ENCODE peak calls at places on chromosomes 16 and 17, in six cellular contexts. W is body of pancreas, P is tibial artery, J is A549, T is psoas muscle, M is HL-60. E is an unnamed sample.

GRCh38 chr17:7383742-7384488 is 3.0 kb downstream of the TNK1 start:
- DNase-seq in W (no peak), P (no peak), J (no peak), T (peak; percentile 60), M (no peak), E (no peak)

GRCh38 chr17:74474043-74474792 is 7.8 kb downstream of the CD300A start:
- DNase-seq in W (no peak), P (no peak), J (no peak), T (no peak), M (no peak), E (no peak)

GRCh38 chr16:70747703-70748631 is 53.0 kb downstream of the VAC14 start:
- DNase-seq in W (no peak), P (no peak), J (no peak), T (no peak), M (no peak), E (no peak)

GRCh38 chr16:72990003-72990521 is 57.9 kb downstream of the ZFHX3 start:
- DNase-seq in W (peak; percentile 60), P (peak; percentile 94), J (peak; percentile 40), T (peak; percentile 95), M (no peak), E (peak; percentile 93)

GRCh38 chr16:89880477-89881367 is 7.3 kb downstream of the TCF25 start:
- DNase-seq in W (no peak), P (no peak), J (no peak), T (no peak), M (no peak), E (no peak)

GRCh38 chr17:78817123-78817522 is 23.5 kb downstream of the USP36 start:
- DNase-seq in W (peak; percentile 19), P (no peak), J (no peak), T (peak; percentile 24), M (no peak), E (no peak)

GRCh38 chr16:945271-946047 is 25.3 kb downstream of the LMF1 start:
- DNase-seq in W (no peak), P (no peak), J (no peak), T (peak; percentile 5), M (no peak), E (no peak)

GRCh38 chr16:12801511-12802042 is 2.1 kb downstream of the CPPED1 start:
- DNase-seq in W (peak; percentile 45), P (peak; percentile 38), J (no peak), T (no peak), M (peak; percentile 49), E (no peak)

GRCh38 chr17:1231456-1231855 is 38.8 kb upstream of the BHLHA9 start:
- DNase-seq in W (peak; percentile 55), P (peak; percentile 66), J (no peak), T (no peak), M (peak; percentile 28), E (peak; percentile 67)

GRCh38 chr17:65750166-65750565 is 188.7 kb upstream of the AXIN2 start:
- DNase-seq in W (no peak), P (no peak), J (no peak), T (no peak), M (no peak), E (no peak)

GRCh38 chr17:63881935-63882601 is at the start of gene GH2:
- DNase-seq in W (peak; percentile 57), P (no peak), J (peak; percentile 91), T (no peak), M (no peak), E (peak; percentile 60)

GRCh38 chr17:6811520-6811919 is 20.0 kb downstream of the TEKT1 start:
- DNase-seq in W (no peak), P (no peak), J (no peak), T (no peak), M (no peak), E (no peak)

GRCh38 chr16:642189-643049 is 791 bp downstream of the MCRIP2 start:
- DNase-seq in W (peak; percentile 89), P (no peak), J (no peak), T (peak; percentile 85), M (peak; percentile 62), E (no peak)

GRCh38 chr16:2752850-2753522 is 548 bp downstream of the SRRM2 start:
- DNase-seq in W (peak; percentile 88), P (peak; percentile 65), J (peak; percentile 81), T (peak; percentile 95), M (no peak), E (peak; percentile 78)

GRCh38 chr16:50416388-50416787 is 47.6 kb upstream of the BRD7 start:
- DNase-seq in W (no peak), P (no peak), J (no peak), T (no peak), M (no peak), E (no peak)

GRCh38 chr17:51013322-51013721 is 107.3 kb downstream of the SPAG9 start:
- DNase-seq in W (no peak), P (no peak), J (no peak), T (no peak), M (no peak), E (no peak)

GRCh38 chr17:9456265-9456664 is 119.4 kb downstream of the STX8 start:
- DNase-seq in W (no peak), P (no peak), J (no peak), T (no peak), M (no peak), E (no peak)

GRCh38 chr17:28701987-28702751 is 9.5 kb downstream of the PROCA1 start:
- DNase-seq in W (no peak), P (no peak), J (no peak), T (no peak), M (no peak), E (no peak)

GRCh38 chr17:3532106-3532858 is 25.3 kb downstream of the TRPV3 start:
- DNase-seq in W (no peak), P (no peak), J (no peak), T (no peak), M (no peak), E (no peak)

GRCh38 chr17:6496116-6496481 is 51.8 kb downstream of the PIMREG start:
- DNase-seq in W (no peak), P (no peak), J (no peak), T (peak; percentile 29), M (no peak), E (no peak)

GRCh38 chr17:61587807-61588660 is 3.0 kb downstream of the NACA2 start:
- DNase-seq in W (no peak), P (no peak), J (no peak), T (no peak), M (no peak), E (no peak)

GRCh38 chr16:519841-520687 is 7.4 kb upstream of the CAPN15 start:
- DNase-seq in W (no peak), P (no peak), J (no peak), T (no peak), M (no peak), E (no peak)

GRCh38 chr16:73225983-73226382 is 178.1 kb upstream of the ZFHX3 start:
- DNase-seq in W (no peak), P (no peak), J (no peak), T (no peak), M (no peak), E (no peak)

DNA sequence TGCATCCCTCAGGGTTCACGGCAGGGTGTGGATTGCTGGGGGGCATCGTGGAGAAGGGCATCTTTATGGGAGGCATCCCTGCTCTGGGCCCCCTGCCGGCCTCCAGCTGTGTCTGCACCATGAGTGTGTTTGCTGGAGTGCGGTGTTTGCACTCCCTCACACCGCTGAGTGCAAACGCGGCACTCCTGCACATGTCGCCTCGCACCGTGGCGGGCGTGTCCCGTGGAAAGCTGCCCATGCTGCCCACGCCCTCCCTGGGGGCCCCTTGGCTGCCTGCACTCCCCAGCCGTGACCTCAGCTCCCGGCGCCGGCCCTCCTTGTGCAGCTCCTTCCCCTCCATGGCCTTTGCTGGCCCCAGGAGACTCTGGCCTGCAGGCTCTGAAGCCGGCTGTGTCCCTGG is 74.6 kb upstream of the ZNF750 start:
- DNase-seq in W (no peak), P (no peak), J (peak; percentile 54), T (no peak), M (no peak), E (no peak)
- TF ChIP-seq CTCF in W (no peak), P (peak; percentile 46), J (no peak), T (peak; percentile 44), M (no peak), E (peak; percentile 30)

DNA sequence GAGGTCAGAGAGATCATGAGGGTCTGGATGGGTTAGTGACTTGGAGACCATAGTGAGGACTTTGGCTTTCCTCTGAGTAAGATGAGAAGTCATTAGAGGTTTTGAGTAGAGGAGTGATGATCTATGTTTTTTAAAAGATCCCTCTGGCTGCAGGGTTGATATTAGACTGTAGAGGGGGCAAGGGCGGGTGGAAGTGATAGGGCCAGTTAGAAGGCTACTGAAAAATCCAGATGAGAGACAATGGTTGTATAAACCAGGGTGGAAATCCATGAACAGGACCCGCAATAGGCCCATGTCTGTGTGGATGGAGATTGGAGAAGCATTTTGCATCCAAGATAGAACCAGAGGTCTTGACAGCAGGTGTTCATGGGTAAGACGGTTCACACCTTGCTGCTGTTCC is 9.8 kb downstream of the ITGAL start:
- DNase-seq in W (no peak), P (no peak), J (peak; percentile 28), T (no peak), M (no peak), E (no peak)
- TF ChIP-seq CTCF in W (no peak), P (no peak), J (no peak), T (no peak), M (no peak), E (no peak)

GRCh38 chr17:13650096-13650675 is 48.5 kb upstream of the HS3ST3A1 start:
- DNase-seq in W (no peak), P (no peak), J (no peak), T (no peak), M (no peak), E (no peak)

GRCh38 chr17:13646411-13646810 is 44.7 kb upstream of the HS3ST3A1 start:
- DNase-seq in W (no peak), P (no peak), J (no peak), T (no peak), M (no peak), E (no peak)

GRCh38 chr17:13646969-13647368 is 45.2 kb upstream of the HS3ST3A1 start:
- DNase-seq in W (no peak), P (no peak), J (no peak), T (no peak), M (no peak), E (no peak)

GRCh38 chr17:13643196-13643595 is 41.5 kb upstream of the HS3ST3A1 start:
- DNase-seq in W (no peak), P (no peak), J (no peak), T (no peak), M (no peak), E (no peak)

GRCh38 chr17:13647551-13647950 is 45.8 kb upstream of the HS3ST3A1 start:
- DNase-seq in W (no peak), P (no peak), J (no peak), T (no peak), M (no peak), E (no peak)
- TF ChIP-seq CTCF in W (no peak), P (no peak), J (no peak), T (no peak), M (no peak), E (no peak)

DNA sequence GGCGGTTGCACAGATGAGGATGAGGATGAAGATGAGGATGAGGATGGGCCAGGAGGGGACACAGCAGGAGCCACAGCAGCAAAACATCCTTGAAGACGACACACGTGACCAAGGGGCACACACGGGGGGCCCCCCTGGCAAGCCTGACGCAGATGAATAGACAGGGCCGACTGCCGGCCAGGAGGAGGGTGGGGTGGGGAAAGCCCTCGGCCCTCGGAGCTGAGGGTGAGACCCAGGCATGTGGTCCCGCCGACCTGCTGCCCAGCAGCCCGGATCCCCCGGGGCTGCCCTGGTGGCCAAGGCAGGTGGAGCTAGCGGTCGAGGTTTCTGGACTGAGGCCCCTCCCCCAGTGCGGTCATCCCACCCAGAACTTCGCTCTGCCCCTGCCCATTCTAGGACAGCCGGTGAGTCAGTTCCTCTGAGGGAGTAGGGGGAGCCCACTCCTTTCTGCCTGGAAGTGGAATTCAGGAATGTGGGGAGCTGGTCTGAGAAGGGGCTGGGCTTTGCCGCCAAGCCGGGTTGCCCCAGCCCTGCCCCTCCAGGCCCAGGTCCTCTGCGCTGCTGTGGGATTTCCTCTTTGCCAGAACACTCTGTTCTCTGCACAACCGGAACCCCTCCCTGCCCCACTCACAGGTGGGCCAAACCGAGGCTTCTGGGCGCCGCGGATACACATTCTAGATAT is 9.9 kb downstream of the CYGB start:
- DNase-seq in W (peak; percentile 39), P (no peak), J (no peak), T (peak; percentile 85), M (no peak), E (peak; percentile 92)
- TF ChIP-seq CTCF in W (no peak), P (no peak), J (no peak), T (no peak), M (no peak), E (no peak)

E was measured in right atrium auricular region.